ENCODE peak calls at places on chromosomes 3 and 15, in six cellular contexts. J is neuronal stem cell, I is IMR-90, P is H9, B is mesenchymal stem cell, O is H1. M is an unnamed sample.

GRCh38 chr15:52559583-52559982 is 9.2 kb downstream of the ARPP19 start:
- DNase-seq in J (no peak), I (peak; percentile 89), P (no peak), B (no peak), O (no peak), M (no peak)

GRCh38 chr3:69744507-69744906 is 5.2 kb downstream of the MITF start:
- DNase-seq in J (no peak), I (no peak), P (no peak), B (no peak), O (no peak), M (no peak)

GRCh38 chr3:47083786-47084185 is 80.1 kb downstream of the SETD2 start:
- DNase-seq in J (no peak), I (no peak), P (no peak), B (peak; percentile 12), O (no peak), M (no peak)

GRCh38 chr3:73766599-73767378 is 142.0 kb upstream of the PDZRN3 start:
- DNase-seq in J (no peak), I (peak; percentile 80), P (no peak), B (peak; percentile 45), O (no peak), M (peak; percentile 16)

GRCh38 chr3:12430086-12430485 is 54.2 kb upstream of the TSEN2 start:
- DNase-seq in J (no peak), I (no peak), P (no peak), B (no peak), O (no peak), M (no peak)

GRCh38 chr3:126816323-126816722 is 112.3 kb downstream of the CHCHD6 start:
- DNase-seq in J (no peak), I (no peak), P (no peak), B (no peak), O (no peak), M (no peak)

GRCh38 chr15:60735559-60736047 is 256.7 kb upstream of the ICE2 start:
- DNase-seq in J (no peak), I (no peak), P (no peak), B (no peak), O (no peak), M (no peak)

GRCh38 chr3:112351823-112352222 is 18.9 kb downstream of the CD200 start:
- DNase-seq in J (no peak), I (no peak), P (no peak), B (no peak), O (no peak), M (no peak)

GRCh38 chr15:40106203-40107161 is 2.2 kb downstream of the BMF start:
- DNase-seq in J (no peak), I (peak; percentile 49), P (peak; percentile 91), B (peak; percentile 89), O (peak; percentile 83), M (peak; percentile 85)

GRCh38 chr3:17579289-17580031 is 163.0 kb downstream of the TBC1D5 start:
- DNase-seq in J (no peak), I (peak; percentile 10), P (no peak), B (no peak), O (no peak), M (no peak)

GRCh38 chr3:114878119-114878839 is 268.8 kb downstream of the ZBTB20 start:
- DNase-seq in J (no peak), I (peak; percentile 81), P (no peak), B (peak; percentile 72), O (no peak), M (no peak)

GRCh38 chr3:179179979-179180758 is 32.0 kb downstream of the PIK3CA start:
- DNase-seq in J (no peak), I (peak; percentile 44), P (no peak), B (peak; percentile 55), O (no peak), M (no peak)

GRCh38 chr15:79218588-79219200 is 63.8 kb upstream of the ANKRD34C start:
- DNase-seq in J (no peak), I (peak; percentile 17), P (no peak), B (peak; percentile 12), O (no peak), M (peak; percentile 24)

GRCh38 chr3:147008886-147009285 is 397.5 kb downstream of the ZIC4 start:
- DNase-seq in J (no peak), I (no peak), P (no peak), B (no peak), O (no peak), M (no peak)

GRCh38 chr3:149654188-149654601 is 3.6 kb downstream of the WWTR1 start:
- DNase-seq in J (no peak), I (peak; percentile 75), P (no peak), B (peak; percentile 50), O (no peak), M (peak; percentile 77)

GRCh38 chr3:129016366-129016724 is 15.2 kb downstream of the EFCC1 start:
- DNase-seq in J (no peak), I (no peak), P (no peak), B (no peak), O (no peak), M (no peak)

GRCh38 chr3:155416500-155417118 is 123.1 kb upstream of the STRIT1 start:
- DNase-seq in J (no peak), I (peak; percentile 46), P (no peak), B (peak; percentile 40), O (no peak), M (peak; percentile 75)

GRCh38 chr3:126720596-126720995 is 16.6 kb downstream of the CHCHD6 start:
- DNase-seq in J (no peak), I (no peak), P (no peak), B (no peak), O (no peak), M (no peak)

GRCh38 chr3:56196700-56197099 is 271.6 kb downstream of the ERC2 start:
- DNase-seq in J (no peak), I (no peak), P (no peak), B (no peak), O (no peak), M (no peak)

DNA sequence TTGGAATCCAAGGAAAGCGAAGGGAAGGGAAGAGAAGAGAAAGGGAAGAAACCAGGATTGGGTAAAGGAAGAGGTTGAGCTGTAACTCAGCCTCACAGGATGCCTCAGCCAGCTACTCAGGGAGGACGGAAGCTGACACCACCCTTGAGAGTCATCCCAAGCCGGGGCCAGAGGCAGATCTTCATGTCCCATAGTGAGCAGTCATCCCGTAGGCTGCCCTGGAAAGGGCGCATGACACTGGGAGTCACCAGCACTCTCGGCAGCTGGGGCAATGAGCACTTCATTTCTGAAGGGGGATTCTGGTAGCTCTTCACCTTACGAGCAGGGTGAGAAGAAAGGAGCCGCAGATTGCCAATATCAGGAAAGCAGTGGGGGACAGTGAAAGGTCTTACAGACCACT is 60.1 kb upstream of the PCSK6 start:
- DNase-seq in J (no peak), I (no peak), P (no peak), B (no peak), O (no peak), M (no peak)
- H4K91ac ChIP-seq in J (no peak overlapping the region), I (no peak overlapping the region), P (no peak overlapping the region), B (no peak overlapping the region), O (no peak overlapping the region), M (no peak overlapping the region)

GRCh38 chr15:37102315-37103021 is 2.1 kb upstream of the MEIS2 start:
- DNase-seq in J (peak; percentile 49), I (peak; percentile 33), P (peak; percentile 70), B (peak; percentile 55), O (peak; percentile 67), M (no peak)
- H3K27ac ChIP-seq in J (peak overlapping the region; percentile 98), I (peak overlapping the region; percentile 88), P (no peak overlapping the region), B (no peak overlapping the region), O (no peak overlapping the region), M (no peak overlapping the region)

GRCh38 chr3:151520105-151520504 is 59.2 kb upstream of the IGSF10 start:
- DNase-seq in J (no peak), I (no peak), P (no peak), B (no peak), O (no peak), M (no peak)
- H4K91ac ChIP-seq in J (no peak overlapping the region), I (no peak overlapping the region), P (no peak overlapping the region), B (no peak overlapping the region), O (no peak overlapping the region), M (no peak overlapping the region)

GRCh38 chr3:183586477-183586876 is 31.0 kb upstream of the KLHL6 start:
- DNase-seq in J (no peak), I (no peak), P (no peak), B (no peak), O (no peak), M (no peak)

GRCh38 chr3:183590442-183590841 is 34.9 kb upstream of the KLHL6 start:
- DNase-seq in J (no peak), I (no peak), P (no peak), B (no peak), O (no peak), M (no peak)

GRCh38 chr3:183584914-183585280 is 29.4 kb upstream of the KLHL6 start:
- DNase-seq in J (no peak), I (no peak), P (no peak), B (no peak), O (no peak), M (no peak)

GRCh38 chr3:183584246-183584913 is 28.9 kb upstream of the KLHL6 start:
- DNase-seq in J (no peak), I (peak; percentile 53), P (no peak), B (peak; percentile 30), O (no peak), M (peak; percentile 32)

GRCh38 chr3:183587337-183587736 is 31.8 kb upstream of the KLHL6 start:
- DNase-seq in J (no peak), I (no peak), P (no peak), B (no peak), O (no peak), M (no peak)
- H3K27ac ChIP-seq in J (no peak overlapping the region), I (no peak overlapping the region), P (no peak overlapping the region), B (no peak overlapping the region), O (no peak overlapping the region), M (no peak overlapping the region)

GRCh38 chr3:194101592-194102432 is 34.1 kb upstream of the HES1 start:
- DNase-seq in J (no peak), I (no peak), P (no peak), B (no peak), O (no peak), M (no peak)
- H4K91ac ChIP-seq in J (no peak overlapping the region), I (no peak overlapping the region), P (no peak overlapping the region), B (peak overlapping the region; percentile 29), O (peak overlapping the region; percentile 16), M (no peak overlapping the region)

GRCh38 chr3:24288538-24289236 is 206.0 kb downstream of the THRB start:
- DNase-seq in J (no peak), I (no peak), P (no peak), B (no peak), O (no peak), M (no peak)
- H3K27ac ChIP-seq in J (no peak overlapping the region), I (no peak overlapping the region), P (no peak overlapping the region), B (no peak overlapping the region), O (no peak overlapping the region), M (no peak overlapping the region)